ENCODE peak calls at places on chromosomes 16 and 17, in nine cellular contexts. One of them, this sample, is unnamed.

GRCh38 chr16:4401510-4401909 is 14.9 kb downstream of the CORO7 start:
- DNase-seq in CD8-positive, alpha-beta memory T cell: no peak
- DNase-seq in SK-N-SH: peak
- DNase-seq in AG10803: no peak
- DNase-seq in cardiac fibroblast: no peak
- DNase-seq in HAP-1: no peak
- DNase-seq in fibroblast of lung: no peak
- DNase-seq in NT2/D1: no peak
- DNase-seq in MG63: no peak
- DNase-seq in this sample: no peak

GRCh38 chr16:68732068-68732680 is 4.9 kb upstream of the CDH1 start:
- DNase-seq in CD8-positive, alpha-beta memory T cell: no peak
- DNase-seq in MG63: peak
- DNase-seq in HAP-1: no peak
- DNase-seq in cardiac fibroblast: no peak
- DNase-seq in fibroblast of lung: no peak
- DNase-seq in NT2/D1: peak
- DNase-seq in SK-N-SH: peak
- DNase-seq in AG10803: no peak
- DNase-seq in this sample: no peak

GRCh38 chr17:57557793-57558681 is 187.1 kb downstream of the CCDC182 start:
- DNase-seq in HAP-1: no peak
- DNase-seq in SK-N-SH: no peak
- DNase-seq in NT2/D1: no peak
- DNase-seq in AG10803: peak
- DNase-seq in cardiac fibroblast: peak
- DNase-seq in fibroblast of lung: peak
- DNase-seq in MG63: peak
- DNase-seq in CD8-positive, alpha-beta memory T cell: no peak
- DNase-seq in this sample: no peak

GRCh38 chr17:72953621-72954020 is 138.9 kb downstream of the SLC39A11 start:
- DNase-seq in NT2/D1: no peak
- DNase-seq in MG63: no peak
- DNase-seq in cardiac fibroblast: peak
- DNase-seq in CD8-positive, alpha-beta memory T cell: no peak
- DNase-seq in HAP-1: no peak
- DNase-seq in fibroblast of lung: no peak
- DNase-seq in SK-N-SH: no peak
- DNase-seq in AG10803: no peak
- DNase-seq in this sample: no peak

GRCh38 chr16:56354016-56354415 is 71.3 kb downstream of the AMFR start:
- DNase-seq in AG10803: no peak
- DNase-seq in CD8-positive, alpha-beta memory T cell: no peak
- DNase-seq in MG63: no peak
- DNase-seq in fibroblast of lung: no peak
- DNase-seq in HAP-1: no peak
- DNase-seq in NT2/D1: no peak
- DNase-seq in cardiac fibroblast: no peak
- DNase-seq in SK-N-SH: no peak
- DNase-seq in this sample: no peak

GRCh38 chr17:28675485-28675884 is 13.5 kb downstream of the SUPT6H start:
- DNase-seq in AG10803: peak
- DNase-seq in MG63: peak
- DNase-seq in HAP-1: no peak
- DNase-seq in cardiac fibroblast: no peak
- DNase-seq in fibroblast of lung: no peak
- DNase-seq in CD8-positive, alpha-beta memory T cell: no peak
- DNase-seq in SK-N-SH: no peak
- DNase-seq in NT2/D1: no peak
- DNase-seq in this sample: no peak

GRCh38 chr17:52376137-52376536 is 217.6 kb upstream of the CA10 start:
- DNase-seq in cardiac fibroblast: no peak
- DNase-seq in MG63: no peak
- DNase-seq in AG10803: no peak
- DNase-seq in HAP-1: no peak
- DNase-seq in fibroblast of lung: no peak
- DNase-seq in CD8-positive, alpha-beta memory T cell: no peak
- DNase-seq in NT2/D1: no peak
- DNase-seq in SK-N-SH: no peak
- DNase-seq in this sample: no peak

GRCh38 chr17:77644981-77645380 is 313.5 kb upstream of the TNRC6C start:
- DNase-seq in AG10803: no peak
- DNase-seq in MG63: no peak
- DNase-seq in NT2/D1: no peak
- DNase-seq in HAP-1: no peak
- DNase-seq in SK-N-SH: no peak
- DNase-seq in CD8-positive, alpha-beta memory T cell: peak
- DNase-seq in fibroblast of lung: no peak
- DNase-seq in cardiac fibroblast: no peak
- DNase-seq in this sample: no peak

GRCh38 chr17:82835122-82835521 is 4.7 kb downstream of the ZNF750 start:
- DNase-seq in AG10803: no peak
- DNase-seq in CD8-positive, alpha-beta memory T cell: no peak
- DNase-seq in SK-N-SH: no peak
- DNase-seq in MG63: no peak
- DNase-seq in cardiac fibroblast: no peak
- DNase-seq in NT2/D1: no peak
- DNase-seq in fibroblast of lung: no peak
- DNase-seq in HAP-1: no peak
- DNase-seq in this sample: no peak

GRCh38 chr17:79027925-79028491 is 4.0 kb downstream of the C1QTNF1 start:
- DNase-seq in MG63: peak
- DNase-seq in SK-N-SH: peak
- DNase-seq in HAP-1: no peak
- DNase-seq in cardiac fibroblast: peak
- DNase-seq in NT2/D1: no peak
- DNase-seq in CD8-positive, alpha-beta memory T cell: no peak
- DNase-seq in fibroblast of lung: peak
- DNase-seq in AG10803: peak
- DNase-seq in this sample: no peak

GRCh38 chr17:79027274-79027924 is 3.4 kb downstream of the C1QTNF1 start:
- DNase-seq in cardiac fibroblast: no peak
- DNase-seq in HAP-1: no peak
- DNase-seq in NT2/D1: no peak
- DNase-seq in CD8-positive, alpha-beta memory T cell: no peak
- DNase-seq in fibroblast of lung: no peak
- DNase-seq in AG10803: no peak
- DNase-seq in MG63: no peak
- DNase-seq in SK-N-SH: peak
- DNase-seq in this sample: no peak

GRCh38 chr17:79028496-79029326 is 4.7 kb downstream of the C1QTNF1 start:
- DNase-seq in SK-N-SH: peak
- DNase-seq in CD8-positive, alpha-beta memory T cell: no peak
- DNase-seq in AG10803: no peak
- DNase-seq in MG63: no peak
- DNase-seq in NT2/D1: no peak
- DNase-seq in HAP-1: no peak
- DNase-seq in fibroblast of lung: no peak
- DNase-seq in cardiac fibroblast: no peak
- DNase-seq in this sample: no peak

GRCh38 chr17:79024901-79025737 is 1.1 kb downstream of the C1QTNF1 start:
- DNase-seq in SK-N-SH: peak
- DNase-seq in MG63: no peak
- DNase-seq in AG10803: no peak
- DNase-seq in cardiac fibroblast: peak
- DNase-seq in NT2/D1: no peak
- DNase-seq in fibroblast of lung: no peak
- DNase-seq in CD8-positive, alpha-beta memory T cell: no peak
- DNase-seq in HAP-1: no peak
- DNase-seq in this sample: no peak

DNA sequence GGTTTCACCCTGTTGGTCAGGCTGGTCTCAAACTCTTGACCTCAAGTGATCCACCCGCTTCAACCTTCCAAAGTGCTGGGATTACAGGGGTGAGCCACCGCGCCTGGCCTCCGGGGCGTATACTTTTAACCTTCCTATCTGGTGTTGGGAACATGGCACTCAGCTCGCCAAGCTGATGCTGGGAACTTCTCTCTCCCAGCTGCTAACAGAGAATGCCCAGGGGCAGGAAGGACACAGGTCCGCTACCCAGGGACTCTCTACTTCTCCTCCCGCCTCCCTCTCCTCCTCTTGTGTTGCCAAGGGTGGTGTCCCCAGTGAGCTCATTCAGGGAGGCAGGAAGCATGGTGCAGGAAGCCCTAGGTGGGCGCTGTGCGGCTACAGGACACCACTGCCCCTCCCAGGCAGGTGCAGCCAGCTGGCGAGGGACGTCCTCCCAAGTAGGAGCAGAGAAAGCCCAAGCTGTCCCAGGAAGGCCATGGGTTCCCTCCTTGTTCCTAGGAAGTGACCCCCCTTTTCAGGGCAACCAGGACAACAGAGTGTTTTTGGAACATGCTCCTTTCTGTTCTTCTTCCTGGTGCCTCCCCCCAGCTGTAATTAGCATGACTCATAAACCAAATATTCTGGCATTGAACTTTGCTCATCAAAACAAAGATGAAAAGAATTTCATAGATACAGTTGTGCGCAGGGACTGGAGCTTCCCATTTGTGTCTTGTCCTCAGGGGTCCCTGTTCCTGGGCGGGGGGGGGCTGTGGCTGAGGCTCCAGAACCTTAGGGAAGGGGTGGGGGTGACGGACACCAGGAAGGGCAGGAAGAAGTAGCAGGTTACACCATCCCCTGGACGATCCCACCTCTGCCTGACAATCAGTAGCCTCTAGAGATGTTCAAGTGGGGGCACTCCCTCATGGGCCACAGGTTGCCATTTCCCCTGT is 2.6 kb downstream of the C1QTNF1 start:
- DNase-seq in AG10803: peak
- DNase-seq in MG63: peak
- DNase-seq in CD8-positive, alpha-beta memory T cell: no peak
- DNase-seq in cardiac fibroblast: peak
- DNase-seq in NT2/D1: no peak
- DNase-seq in HAP-1: no peak
- DNase-seq in fibroblast of lung: peak
- DNase-seq in SK-N-SH: peak
- DNase-seq in this sample: no peak
- H3K4me3 ChIP-seq in AG10803: no peak
- H3K4me3 ChIP-seq in MG63: no peak
- H3K4me3 ChIP-seq in CD8-positive, alpha-beta memory T cell: no peak
- H3K4me3 ChIP-seq in cardiac fibroblast: peak
- H3K4me3 ChIP-seq in NT2/D1: no peak
- H3K4me3 ChIP-seq in HAP-1: no peak
- H3K4me3 ChIP-seq in fibroblast of lung: no peak
- H3K4me3 ChIP-seq in SK-N-SH: peak
- H3K4me3 ChIP-seq in this sample: no peak

GRCh38 chr16:13573903-13574302 is 346.1 kb upstream of the ERCC4 start:
- DNase-seq in MG63: no peak
- DNase-seq in SK-N-SH: no peak
- DNase-seq in AG10803: no peak
- DNase-seq in cardiac fibroblast: no peak
- DNase-seq in fibroblast of lung: no peak
- DNase-seq in CD8-positive, alpha-beta memory T cell: no peak
- DNase-seq in NT2/D1: no peak
- DNase-seq in HAP-1: no peak
- DNase-seq in this sample: no peak

GRCh38 chr16:13568803-13569202 is 351.2 kb upstream of the ERCC4 start:
- DNase-seq in AG10803: no peak
- DNase-seq in HAP-1: no peak
- DNase-seq in CD8-positive, alpha-beta memory T cell: no peak
- DNase-seq in NT2/D1: no peak
- DNase-seq in MG63: no peak
- DNase-seq in SK-N-SH: no peak
- DNase-seq in cardiac fibroblast: no peak
- DNase-seq in fibroblast of lung: no peak
- DNase-seq in this sample: no peak
- H3K4me3 ChIP-seq in AG10803: no peak
- H3K4me3 ChIP-seq in HAP-1: no peak
- H3K4me3 ChIP-seq in CD8-positive, alpha-beta memory T cell: no peak
- H3K4me3 ChIP-seq in NT2/D1: no peak
- H3K4me3 ChIP-seq in MG63: no peak
- H3K4me3 ChIP-seq in SK-N-SH: no peak
- H3K4me3 ChIP-seq in cardiac fibroblast: no peak
- H3K4me3 ChIP-seq in fibroblast of lung: no peak
- H3K4me3 ChIP-seq in this sample: no peak

DNA sequence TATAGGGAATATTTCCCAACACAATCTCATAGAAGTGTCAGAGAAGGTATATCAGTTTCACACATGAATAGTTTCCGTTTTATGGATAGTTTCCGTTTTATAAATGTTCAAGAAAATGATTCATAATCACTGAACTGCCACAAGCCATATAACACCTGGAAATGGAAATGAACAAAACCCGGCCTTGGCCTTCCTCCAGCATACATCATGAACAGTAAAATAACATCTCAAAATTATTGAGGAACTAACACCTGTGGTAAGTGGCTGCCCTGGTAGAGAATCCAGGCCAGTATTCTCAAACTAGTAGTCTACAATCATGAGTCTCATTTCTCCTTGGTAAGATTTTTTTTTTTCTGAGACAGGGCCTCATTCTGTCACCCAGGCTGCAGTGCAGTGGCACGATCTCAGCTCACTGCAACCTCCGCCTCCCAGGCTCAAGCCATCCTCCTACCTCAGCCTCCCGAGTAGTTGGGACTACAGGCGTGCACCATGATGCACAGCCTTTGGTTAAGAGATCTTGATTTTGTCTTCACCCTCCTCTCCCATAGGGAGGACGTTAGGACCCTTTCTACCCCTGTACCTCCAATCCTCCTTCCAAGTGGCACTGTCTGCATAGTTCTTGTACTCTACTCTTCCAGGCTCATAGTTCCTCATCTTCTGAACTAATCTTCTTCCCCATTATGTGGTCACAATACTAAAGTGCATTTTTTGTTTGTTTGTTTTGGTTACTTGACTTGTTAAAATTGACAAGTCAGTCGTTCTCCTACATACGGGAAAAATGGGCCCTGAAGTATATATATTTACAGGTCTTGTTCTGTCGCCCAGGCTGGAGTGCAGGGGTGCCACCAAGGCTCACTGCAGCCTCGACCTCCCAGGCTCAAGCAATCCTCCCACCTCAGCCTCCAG is 15.0 kb upstream of the RGS9 start:
- DNase-seq in HAP-1: no peak
- DNase-seq in NT2/D1: no peak
- DNase-seq in cardiac fibroblast: no peak
- DNase-seq in CD8-positive, alpha-beta memory T cell: no peak
- DNase-seq in AG10803: no peak
- DNase-seq in fibroblast of lung: no peak
- DNase-seq in MG63: no peak
- DNase-seq in SK-N-SH: no peak
- DNase-seq in this sample: no peak
- H3K4me3 ChIP-seq in HAP-1: peak
- H3K4me3 ChIP-seq in NT2/D1: peak
- H3K4me3 ChIP-seq in cardiac fibroblast: peak
- H3K4me3 ChIP-seq in CD8-positive, alpha-beta memory T cell: peak
- H3K4me3 ChIP-seq in AG10803: peak
- H3K4me3 ChIP-seq in fibroblast of lung: no peak
- H3K4me3 ChIP-seq in MG63: peak
- H3K4me3 ChIP-seq in SK-N-SH: peak
- H3K4me3 ChIP-seq in this sample: peak

GRCh38 chr16:79949417-79949816 is 348.9 kb upstream of the MAF start:
- DNase-seq in HAP-1: no peak
- DNase-seq in fibroblast of lung: no peak
- DNase-seq in CD8-positive, alpha-beta memory T cell: no peak
- DNase-seq in cardiac fibroblast: no peak
- DNase-seq in SK-N-SH: no peak
- DNase-seq in AG10803: no peak
- DNase-seq in MG63: no peak
- DNase-seq in NT2/D1: no peak
- DNase-seq in this sample: no peak

GRCh38 chr16:79947771-79948170 is 347.2 kb upstream of the MAF start:
- DNase-seq in HAP-1: no peak
- DNase-seq in MG63: no peak
- DNase-seq in NT2/D1: no peak
- DNase-seq in AG10803: no peak
- DNase-seq in fibroblast of lung: no peak
- DNase-seq in CD8-positive, alpha-beta memory T cell: no peak
- DNase-seq in cardiac fibroblast: no peak
- DNase-seq in SK-N-SH: no peak
- DNase-seq in this sample: no peak

GRCh38 chr16:79943738-79944137 is 343.2 kb upstream of the MAF start:
- DNase-seq in HAP-1: peak
- DNase-seq in cardiac fibroblast: peak
- DNase-seq in MG63: peak
- DNase-seq in CD8-positive, alpha-beta memory T cell: no peak
- DNase-seq in fibroblast of lung: no peak
- DNase-seq in AG10803: peak
- DNase-seq in SK-N-SH: no peak
- DNase-seq in NT2/D1: no peak
- DNase-seq in this sample: no peak
- H3K4me3 ChIP-seq in HAP-1: no peak
- H3K4me3 ChIP-seq in cardiac fibroblast: no peak
- H3K4me3 ChIP-seq in MG63: no peak
- H3K4me3 ChIP-seq in CD8-positive, alpha-beta memory T cell: no peak
- H3K4me3 ChIP-seq in fibroblast of lung: no peak
- H3K4me3 ChIP-seq in AG10803: no peak
- H3K4me3 ChIP-seq in SK-N-SH: no peak
- H3K4me3 ChIP-seq in NT2/D1: no peak
- H3K4me3 ChIP-seq in this sample: no peak

This sample was measured in skeletal muscle cell.